ENCODE peak calls at places on chromosome 14, in six cellular contexts. K, Q, D, O, L and M are unnamed samples.

GRCh38 chr14:58765375-58765774 is 127.6 kb downstream of the DACT1 start:
- DNase-seq in K (no peak), Q (no peak), D (no peak), O (no peak), L (peak), M (no peak)

GRCh38 chr14:70642313-70643235 is 858 bp downstream of the TTC9 start:
- DNase-seq in K (peak), Q (peak), D (peak), O (no peak), L (peak), M (peak)

GRCh38 chr14:24915958-24916595 is 133.9 kb downstream of the STXBP6 start:
- DNase-seq in K (no peak), Q (peak), D (no peak), O (no peak), L (no peak), M (no peak)

GRCh38 chr14:89635615-89636014 is 218.6 kb upstream of the FOXN3 start:
- DNase-seq in K (no peak), Q (no peak), D (no peak), O (no peak), L (no peak), M (no peak)

GRCh38 chr14:83816755-83817154 is 1713.2 kb upstream of the FLRT2 start:
- DNase-seq in K (no peak), Q (no peak), D (no peak), O (peak), L (no peak), M (no peak)

GRCh38 chr14:62739647-62740046 is 305.6 kb downstream of the KCNH5 start:
- DNase-seq in K (no peak), Q (no peak), D (no peak), O (no peak), L (no peak), M (no peak)

GRCh38 chr14:58560208-58560607 is 77.6 kb upstream of the DACT1 start:
- DNase-seq in K (no peak), Q (peak), D (no peak), O (no peak), L (no peak), M (no peak)

GRCh38 chr14:29028973-29029582 is 262.5 kb downstream of the FOXG1 start:
- DNase-seq in K (no peak), Q (no peak), D (no peak), O (no peak), L (no peak), M (no peak)

GRCh38 chr14:32251530-32251929 is 48.5 kb upstream of the RNU6-8 start:
- DNase-seq in K (no peak), Q (no peak), D (no peak), O (no peak), L (no peak), M (no peak)

GRCh38 chr14:55449116-55449515 is 8.7 kb upstream of the TBPL2 start:
- DNase-seq in K (no peak), Q (no peak), D (no peak), O (no peak), L (no peak), M (no peak)

GRCh38 chr14:75905505-75905904 is 76.3 kb downstream of the TGFB3 start:
- DNase-seq in K (no peak), Q (no peak), D (no peak), O (no peak), L (peak), M (no peak)

GRCh38 chr14:68715032-68715924 is 77.6 kb downstream of the ZFP36L1 start:
- DNase-seq in K (no peak), Q (peak), D (no peak), O (no peak), L (peak), M (no peak)

GRCh38 chr14:24837280-24838046 is 203.5 kb upstream of the GZMB start:
- DNase-seq in K (no peak), Q (peak), D (no peak), O (no peak), L (peak), M (no peak)

GRCh38 chr14:102986810-102987579 is 64.5 kb downstream of the AMN start:
- DNase-seq in K (no peak), Q (peak), D (no peak), O (no peak), L (no peak), M (no peak)

GRCh38 chr14:50061664-50062437 is 54.5 kb downstream of the VCPKMT start:
- DNase-seq in K (no peak), Q (peak), D (peak), O (no peak), L (peak), M (peak)

GRCh38 chr14:32185097-32185496 is 16.7 kb upstream of the RNU6-7 start:
- DNase-seq in K (no peak), Q (no peak), D (no peak), O (no peak), L (no peak), M (no peak)

GRCh38 chr14:85037411-85037810 is 492.5 kb upstream of the FLRT2 start:
- DNase-seq in K (no peak), Q (peak), D (no peak), O (no peak), L (no peak), M (no peak)

GRCh38 chr14:87805315-87805723 is 187.7 kb downstream of the GALC start:
- DNase-seq in K (peak), Q (peak), D (peak), O (no peak), L (no peak), M (peak)

GRCh38 chr14:66401447-66402095 is 84.6 kb upstream of the CCDC196 start:
- DNase-seq in K (no peak), Q (peak), D (no peak), O (no peak), L (peak), M (no peak)

GRCh38 chr14:68514611-68515194 is 278.2 kb downstream of the ZFP36L1 start:
- DNase-seq in K (no peak), Q (no peak), D (no peak), O (no peak), L (no peak), M (no peak)

GRCh38 chr14:50343424-50343823 is 31.3 kb downstream of the DMAC2L start:
- DNase-seq in K (no peak), Q (peak), D (no peak), O (no peak), L (peak), M (no peak)

GRCh38 chr14:77087631-77088030 is 10.4 kb upstream of the CIPC start:
- DNase-seq in K (no peak), Q (no peak), D (no peak), O (no peak), L (no peak), M (no peak)

GRCh38 chr14:65170768-65171251 is 68.5 kb upstream of the MAX start:
- DNase-seq in K (peak), Q (peak), D (no peak), O (peak), L (peak), M (peak)

GRCh38 chr14:38103542-38104225 is 104.0 kb upstream of the SSTR1 start:
- DNase-seq in K (no peak), Q (no peak), D (no peak), O (no peak), L (no peak), M (no peak)

GRCh38 chr14:93426750-93427149 is 4.0 kb upstream of the UNC79 start:
- DNase-seq in K (no peak), Q (no peak), D (no peak), O (no peak), L (no peak), M (no peak)

GRCh38 chr14:91521058-91521721 is 11.1 kb upstream of the PPP4R3A start:
- DNase-seq in K (no peak), Q (no peak), D (no peak), O (no peak), L (no peak), M (no peak)

GRCh38 chr14:101335061-101335661 is 226.1 kb upstream of the DIO3 start:
- DNase-seq in K (no peak), Q (no peak), D (no peak), O (no peak), L (no peak), M (no peak)

GRCh38 chr14:102209224-102209966 is 69.7 kb downstream of the WDR20 start:
- DNase-seq in K (peak), Q (peak), D (no peak), O (no peak), L (peak), M (no peak)

GRCh38 chr14:65302571-65303184 is 109.9 kb upstream of the FUT8 start:
- DNase-seq in K (no peak), Q (peak), D (no peak), O (no peak), L (peak), M (peak)

GRCh38 chr14:100391777-100392176 is 68.6 kb downstream of the SLC25A47 start:
- DNase-seq in K (no peak), Q (peak), D (no peak), O (peak), L (no peak), M (no peak)

GRCh38 chr14:102530828-102531478 is 21.4 kb upstream of the ANKRD9 start:
- DNase-seq in K (no peak), Q (no peak), D (no peak), O (no peak), L (no peak), M (no peak)

GRCh38 chr14:95183532-95184412 is 26.4 kb upstream of the DICER1 start:
- DNase-seq in K (no peak), Q (no peak), D (peak), O (no peak), L (no peak), M (peak)

GRCh38 chr14:93105362-93105761 is 10.4 kb downstream of the ITPK1 start:
- DNase-seq in K (no peak), Q (peak), D (no peak), O (peak), L (peak), M (no peak)

GRCh38 chr14:22482782-22483553 is 106.1 kb downstream of the DAD1 start:
- DNase-seq in K (no peak), Q (no peak), D (no peak), O (no peak), L (no peak), M (no peak)

GRCh38 chr14:95184413-95184790 is 27.1 kb upstream of the DICER1 start:
- DNase-seq in K (no peak), Q (no peak), D (no peak), O (no peak), L (no peak), M (no peak)